ENCODE peak calls at places on chromosomes 12 and 14, in eight cellular contexts. A, F, P, D, L, J, S and B are unnamed samples.

GRCh38 chr14:97618401-97618800 is 821.2 kb downstream of the VRK1 start:
- ATAC-seq in D (no peak), L (no peak), S (no peak), P (no peak), A (no peak), J (no peak), F (no peak), B (no peak)

GRCh38 chr14:101088395-101088667 is 184.8 kb upstream of the RTL1 start:
- ATAC-seq in D (no peak), J (no peak), F (no peak), S (no peak), P (no peak), A (no peak), L (peak; percentile 22), B (no peak)

GRCh38 chr12:121792607-121793500 is 634 bp downstream of the RHOF start:
- ATAC-seq in F (no peak), D (peak; percentile 25), J (peak; percentile 38), L (no peak), P (no peak), S (peak; percentile 58), A (peak; percentile 11), B (peak; percentile 11)

GRCh38 chr12:144650-145284 is 69.2 kb downstream of the SLC6A12 start:
- ATAC-seq in F (no peak), L (no peak), D (no peak), S (no peak), J (no peak), P (no peak), A (no peak), B (no peak)

GRCh38 chr12:124507188-124508109 is 60.0 kb downstream of the NCOR2 start:
- ATAC-seq in S (no peak), L (no peak), D (no peak), F (peak; percentile 52), P (no peak), A (peak; percentile 38), J (no peak), B (no peak)

GRCh38 chr14:98954347-98955000 is 317.5 kb downstream of the BCL11B start:
- ATAC-seq in F (no peak), D (no peak), L (no peak), A (no peak), S (no peak), P (no peak), J (no peak), B (no peak)

GRCh38 chr12:52280796-52281560 is 6.5 kb downstream of the KRT86 start:
- ATAC-seq in L (peak; percentile 41), F (peak; percentile 59), A (peak; percentile 55), J (peak; percentile 64), D (no peak), S (no peak), P (peak; percentile 32), B (no peak)

GRCh38 chr14:73751157-73751691 is 37.0 kb upstream of the PNMA1 start:
- ATAC-seq in L (no peak), A (no peak), F (no peak), S (no peak), P (no peak), J (no peak), D (no peak), B (no peak)

GRCh38 chr14:68733086-68733621 is 59.7 kb downstream of the ZFP36L1 start:
- ATAC-seq in J (peak; percentile 54), A (peak; percentile 23), D (peak; percentile 75), S (peak; percentile 61), L (peak; percentile 12), F (peak; percentile 14), P (peak; percentile 34), B (peak; percentile 85)

GRCh38 chr14:54828031-54828430 is 74.6 kb downstream of the GCH1 start:
- ATAC-seq in J (no peak), D (no peak), P (no peak), A (no peak), L (no peak), S (no peak), F (no peak), B (no peak)

GRCh38 chr14:69086537-69086936 is 66.4 kb downstream of the DCAF5 start:
- ATAC-seq in P (no peak), J (peak; percentile 58), L (no peak), A (no peak), F (no peak), D (no peak), S (no peak), B (no peak)

GRCh38 chr12:47730341-47730744 is 5.1 kb upstream of the ENDOU start:
- ATAC-seq in L (no peak), F (no peak), A (peak; percentile 14), P (peak; percentile 17), S (no peak), J (peak; percentile 28), D (no peak), B (no peak)

GRCh38 chr12:8996682-8997405 is 7.5 kb downstream of the KLRG1 start:
- ATAC-seq in S (peak; percentile 98), A (peak; percentile 29), L (no peak), P (no peak), F (no peak), J (no peak), D (peak; percentile 97), B (peak; percentile 97)

GRCh38 chr12:104355630-104356029 is 52.1 kb downstream of the EID3 start:
- ATAC-seq in J (no peak), A (no peak), S (no peak), D (no peak), P (peak; percentile 16), F (no peak), L (no peak), B (no peak)

GRCh38 chr12:30525171-30525570 is 170.5 kb downstream of the IPO8 start:
- ATAC-seq in P (no peak), F (no peak), L (no peak), J (no peak), S (no peak), D (no peak), A (no peak), B (no peak)